ENCODE peak calls at places on chromosomes 4 and X, in six cellular contexts. One of them, this sample, is unnamed.

GRCh38 chrX:53481093-53481492 is 46.9 kb upstream of the HSD17B10 start:
- DNase-seq in GDM1: no peak
- DNase-seq in omental fat pad: no peak
- DNase-seq in CD4-positive, alpha-beta memory T cell: no peak
- DNase-seq in posterior cingulate gyrus: no peak
- DNase-seq in NT2/D1: peak
- DNase-seq in this sample: no peak

GRCh38 chr4:25538430-25538829 is 117.2 kb upstream of the SLC34A2 start:
- DNase-seq in GDM1: no peak
- DNase-seq in omental fat pad: no peak
- DNase-seq in CD4-positive, alpha-beta memory T cell: no peak
- DNase-seq in posterior cingulate gyrus: no peak
- DNase-seq in NT2/D1: no peak
- DNase-seq in this sample: no peak

GRCh38 chr4:38747629-38748028 is 35.2 kb downstream of the TLR10 start:
- DNase-seq in GDM1: no peak
- DNase-seq in omental fat pad: no peak
- DNase-seq in CD4-positive, alpha-beta memory T cell: no peak
- DNase-seq in posterior cingulate gyrus: no peak
- DNase-seq in NT2/D1: no peak
- DNase-seq in this sample: no peak

GRCh38 chr4:171932238-171932637 is 119.0 kb downstream of the GALNTL6 start:
- DNase-seq in GDM1: no peak
- DNase-seq in omental fat pad: no peak
- DNase-seq in CD4-positive, alpha-beta memory T cell: no peak
- DNase-seq in posterior cingulate gyrus: no peak
- DNase-seq in NT2/D1: no peak
- DNase-seq in this sample: no peak

GRCh38 chrX:56802921-56803848 is 74.1 kb downstream of the NBDY start:
- DNase-seq in GDM1: peak
- DNase-seq in omental fat pad: no peak
- DNase-seq in CD4-positive, alpha-beta memory T cell: peak
- DNase-seq in posterior cingulate gyrus: peak
- DNase-seq in NT2/D1: peak
- DNase-seq in this sample: no peak

GRCh38 chrX:57445046-57445445 is 146.8 kb upstream of the ZXDB start:
- DNase-seq in GDM1: no peak
- DNase-seq in omental fat pad: no peak
- DNase-seq in CD4-positive, alpha-beta memory T cell: no peak
- DNase-seq in posterior cingulate gyrus: no peak
- DNase-seq in NT2/D1: no peak
- DNase-seq in this sample: no peak

GRCh38 chrX:147875866-147876596 is 35.7 kb upstream of the FMR1 start:
- DNase-seq in GDM1: no peak
- DNase-seq in omental fat pad: no peak
- DNase-seq in CD4-positive, alpha-beta memory T cell: no peak
- DNase-seq in posterior cingulate gyrus: no peak
- DNase-seq in NT2/D1: no peak
- DNase-seq in this sample: no peak

GRCh38 chr4:23654791-23655190 is 235.1 kb downstream of the PPARGC1A start:
- DNase-seq in GDM1: no peak
- DNase-seq in omental fat pad: no peak
- DNase-seq in CD4-positive, alpha-beta memory T cell: no peak
- DNase-seq in posterior cingulate gyrus: no peak
- DNase-seq in NT2/D1: no peak
- DNase-seq in this sample: no peak

GRCh38 chrX:70754169-70754843 is 154.2 kb downstream of the TEX11 start:
- DNase-seq in GDM1: no peak
- DNase-seq in omental fat pad: no peak
- DNase-seq in CD4-positive, alpha-beta memory T cell: no peak
- DNase-seq in posterior cingulate gyrus: no peak
- DNase-seq in NT2/D1: no peak
- DNase-seq in this sample: no peak

GRCh38 chr4:138659640-138660325 is 355.8 kb upstream of the NOCT start:
- DNase-seq in GDM1: no peak
- DNase-seq in omental fat pad: no peak
- DNase-seq in CD4-positive, alpha-beta memory T cell: no peak
- DNase-seq in posterior cingulate gyrus: no peak
- DNase-seq in NT2/D1: peak
- DNase-seq in this sample: no peak

GRCh38 chrX:133593531-133593930 is 178.2 kb upstream of the GPC4 start:
- DNase-seq in GDM1: no peak
- DNase-seq in omental fat pad: no peak
- DNase-seq in CD4-positive, alpha-beta memory T cell: no peak
- DNase-seq in posterior cingulate gyrus: no peak
- DNase-seq in NT2/D1: no peak
- DNase-seq in this sample: no peak

GRCh38 chr4:121736735-121737351 is 28.1 kb downstream of the SMIM43 start:
- DNase-seq in GDM1: peak
- DNase-seq in omental fat pad: no peak
- DNase-seq in CD4-positive, alpha-beta memory T cell: no peak
- DNase-seq in posterior cingulate gyrus: no peak
- DNase-seq in NT2/D1: no peak
- DNase-seq in this sample: no peak

GRCh38 chrX:65034292-65034640 is 58.0 kb upstream of the ZC4H2 start:
- DNase-seq in GDM1: no peak
- DNase-seq in omental fat pad: no peak
- DNase-seq in CD4-positive, alpha-beta memory T cell: no peak
- DNase-seq in posterior cingulate gyrus: no peak
- DNase-seq in NT2/D1: no peak
- DNase-seq in this sample: no peak

This sample was measured in iPS DF 6.9.